ENCODE peak calls at places on chromosome 9, in nine cellular contexts. One of them, this sample, is unnamed.

GRCh38 chr9:100426532-100427365 is at the start of gene MSANTD3:
- DNase-seq in GM06990: peak
- DNase-seq in astrocyte of the spinal cord: peak
- DNase-seq in H7: peak
- DNase-seq in cardiac fibroblast: peak
- DNase-seq in uterus: peak
- DNase-seq in lower lobe of right lung: peak
- DNase-seq in epithelial cell of esophagus: peak
- DNase-seq in suprapubic skin: no peak
- DNase-seq in this sample: no peak

GRCh38 chr9:127878001-127878651 is 651 bp upstream of the AK1 start:
- DNase-seq in GM06990: no peak
- DNase-seq in astrocyte of the spinal cord: no peak
- DNase-seq in H7: peak
- DNase-seq in cardiac fibroblast: no peak
- DNase-seq in uterus: no peak
- DNase-seq in lower lobe of right lung: no peak
- DNase-seq in epithelial cell of esophagus: no peak
- DNase-seq in suprapubic skin: peak
- DNase-seq in this sample: no peak

GRCh38 chr9:37371565-37372464 is 50.7 kb upstream of the GRHPR start:
- DNase-seq in GM06990: peak
- DNase-seq in astrocyte of the spinal cord: peak
- DNase-seq in H7: no peak
- DNase-seq in cardiac fibroblast: peak
- DNase-seq in uterus: no peak
- DNase-seq in lower lobe of right lung: no peak
- DNase-seq in epithelial cell of esophagus: no peak
- DNase-seq in suprapubic skin: no peak
- DNase-seq in this sample: peak

GRCh38 chr9:23120630-23121029 is 674.0 kb downstream of the DMRTA1 start:
- DNase-seq in GM06990: no peak
- DNase-seq in astrocyte of the spinal cord: no peak
- DNase-seq in H7: no peak
- DNase-seq in cardiac fibroblast: no peak
- DNase-seq in uterus: no peak
- DNase-seq in lower lobe of right lung: no peak
- DNase-seq in epithelial cell of esophagus: no peak
- DNase-seq in suprapubic skin: no peak
- DNase-seq in this sample: no peak

GRCh38 chr9:4716163-4716562 is 24.8 kb downstream of the AK3 start:
- DNase-seq in GM06990: no peak
- DNase-seq in astrocyte of the spinal cord: no peak
- DNase-seq in H7: no peak
- DNase-seq in cardiac fibroblast: no peak
- DNase-seq in uterus: no peak
- DNase-seq in lower lobe of right lung: no peak
- DNase-seq in epithelial cell of esophagus: no peak
- DNase-seq in suprapubic skin: no peak
- DNase-seq in this sample: no peak

GRCh38 chr9:75170898-75171360 is 82.6 kb downstream of the OSTF1 start:
- DNase-seq in GM06990: no peak
- DNase-seq in astrocyte of the spinal cord: peak
- DNase-seq in H7: no peak
- DNase-seq in cardiac fibroblast: peak
- DNase-seq in uterus: no peak
- DNase-seq in lower lobe of right lung: no peak
- DNase-seq in epithelial cell of esophagus: peak
- DNase-seq in suprapubic skin: no peak
- DNase-seq in this sample: no peak

GRCh38 chr9:1698991-1699390 is 316.2 kb upstream of the SMARCA2 start:
- DNase-seq in GM06990: no peak
- DNase-seq in astrocyte of the spinal cord: no peak
- DNase-seq in H7: no peak
- DNase-seq in cardiac fibroblast: no peak
- DNase-seq in uterus: no peak
- DNase-seq in lower lobe of right lung: no peak
- DNase-seq in epithelial cell of esophagus: no peak
- DNase-seq in suprapubic skin: no peak
- DNase-seq in this sample: no peak

GRCh38 chr9:117120061-117120460 is 294.8 kb downstream of the ASTN2 start:
- DNase-seq in GM06990: no peak
- DNase-seq in astrocyte of the spinal cord: no peak
- DNase-seq in H7: no peak
- DNase-seq in cardiac fibroblast: no peak
- DNase-seq in uterus: no peak
- DNase-seq in lower lobe of right lung: no peak
- DNase-seq in epithelial cell of esophagus: peak
- DNase-seq in suprapubic skin: no peak
- DNase-seq in this sample: no peak

GRCh38 chr9:135840539-135840938 is 66.8 kb downstream of the CAMSAP1 start:
- DNase-seq in GM06990: no peak
- DNase-seq in astrocyte of the spinal cord: no peak
- DNase-seq in H7: no peak
- DNase-seq in cardiac fibroblast: no peak
- DNase-seq in uterus: no peak
- DNase-seq in lower lobe of right lung: no peak
- DNase-seq in epithelial cell of esophagus: no peak
- DNase-seq in suprapubic skin: no peak
- DNase-seq in this sample: no peak

GRCh38 chr9:79237861-79238260 is 333.9 kb upstream of the TLE4 start:
- DNase-seq in GM06990: no peak
- DNase-seq in astrocyte of the spinal cord: peak
- DNase-seq in H7: no peak
- DNase-seq in cardiac fibroblast: no peak
- DNase-seq in uterus: no peak
- DNase-seq in lower lobe of right lung: no peak
- DNase-seq in epithelial cell of esophagus: no peak
- DNase-seq in suprapubic skin: no peak
- DNase-seq in this sample: no peak

GRCh38 chr9:133981958-133982681 is 10.0 kb downstream of the VAV2 start:
- DNase-seq in GM06990: no peak
- DNase-seq in astrocyte of the spinal cord: no peak
- DNase-seq in H7: peak
- DNase-seq in cardiac fibroblast: no peak
- DNase-seq in uterus: no peak
- DNase-seq in lower lobe of right lung: peak
- DNase-seq in epithelial cell of esophagus: no peak
- DNase-seq in suprapubic skin: peak
- DNase-seq in this sample: no peak

GRCh38 chr9:129435272-129435671 is 185.6 kb downstream of the C9orf50 start:
- DNase-seq in GM06990: no peak
- DNase-seq in astrocyte of the spinal cord: no peak
- DNase-seq in H7: no peak
- DNase-seq in cardiac fibroblast: peak
- DNase-seq in uterus: no peak
- DNase-seq in lower lobe of right lung: no peak
- DNase-seq in epithelial cell of esophagus: no peak
- DNase-seq in suprapubic skin: no peak
- DNase-seq in this sample: no peak

GRCh38 chr9:129435996-129436676 is 184.8 kb downstream of the C9orf50 start:
- DNase-seq in GM06990: no peak
- DNase-seq in astrocyte of the spinal cord: no peak
- DNase-seq in H7: no peak
- DNase-seq in cardiac fibroblast: no peak
- DNase-seq in uterus: no peak
- DNase-seq in lower lobe of right lung: no peak
- DNase-seq in epithelial cell of esophagus: no peak
- DNase-seq in suprapubic skin: no peak
- DNase-seq in this sample: no peak

GRCh38 chr9:129436751-129437625 is 183.9 kb downstream of the C9orf50 start:
- DNase-seq in GM06990: no peak
- DNase-seq in astrocyte of the spinal cord: peak
- DNase-seq in H7: peak
- DNase-seq in cardiac fibroblast: peak
- DNase-seq in uterus: peak
- DNase-seq in lower lobe of right lung: peak
- DNase-seq in epithelial cell of esophagus: peak
- DNase-seq in suprapubic skin: no peak
- DNase-seq in this sample: no peak

GRCh38 chr9:129439242-129439641 is 181.7 kb downstream of the C9orf50 start:
- DNase-seq in GM06990: no peak
- DNase-seq in astrocyte of the spinal cord: no peak
- DNase-seq in H7: no peak
- DNase-seq in cardiac fibroblast: no peak
- DNase-seq in uterus: no peak
- DNase-seq in lower lobe of right lung: no peak
- DNase-seq in epithelial cell of esophagus: no peak
- DNase-seq in suprapubic skin: no peak
- DNase-seq in this sample: no peak

DNA sequence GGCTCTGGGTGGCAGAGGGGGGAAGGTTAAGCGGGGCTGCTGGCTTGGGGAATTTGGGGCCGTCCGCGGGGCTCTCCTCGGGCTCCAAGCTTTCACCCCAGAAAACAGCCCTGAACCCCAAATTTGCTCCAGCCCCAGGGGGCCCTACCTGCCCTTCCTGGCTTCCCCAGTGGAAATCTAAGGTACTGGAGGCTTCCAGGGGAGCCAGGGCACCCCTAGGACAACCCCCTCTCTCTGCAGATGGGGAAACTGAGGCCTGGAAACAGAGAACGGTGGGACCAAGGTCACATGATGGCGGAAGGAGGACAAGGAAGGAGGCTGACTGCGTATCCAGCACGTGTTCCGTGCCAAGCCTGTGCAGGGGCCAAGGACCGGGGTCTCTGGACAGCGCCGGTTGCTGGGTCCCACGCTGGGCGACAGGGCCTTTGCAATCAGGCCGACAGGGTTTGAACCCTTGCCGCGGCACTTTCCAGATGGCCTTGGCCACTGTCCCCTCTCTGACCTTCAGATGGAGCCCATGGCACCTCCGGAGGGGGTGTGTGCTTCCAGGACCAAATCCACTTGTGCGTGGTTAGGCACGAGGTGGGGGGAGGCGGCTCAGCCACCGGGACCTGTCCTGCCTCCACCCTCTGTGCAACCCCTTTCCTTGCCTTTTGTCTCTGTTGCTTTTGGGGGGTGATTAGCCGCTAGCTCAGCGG is 183.1 kb downstream of the C9orf50 start:
- DNase-seq in GM06990: no peak
- DNase-seq in astrocyte of the spinal cord: no peak
- DNase-seq in H7: peak
- DNase-seq in cardiac fibroblast: no peak
- DNase-seq in uterus: no peak
- DNase-seq in lower lobe of right lung: no peak
- DNase-seq in epithelial cell of esophagus: no peak
- DNase-seq in suprapubic skin: no peak
- DNase-seq in this sample: no peak
- H3K4me3 ChIP-seq in GM06990: no peak
- H3K4me3 ChIP-seq in astrocyte of the spinal cord: peak
- H3K4me3 ChIP-seq in H7: peak
- H3K4me3 ChIP-seq in cardiac fibroblast: peak
- H3K4me3 ChIP-seq in uterus: peak
- H3K4me3 ChIP-seq in lower lobe of right lung: peak
- H3K4me3 ChIP-seq in epithelial cell of esophagus: peak
- H3K4me3 ChIP-seq in suprapubic skin: peak
- H3K4me3 ChIP-seq in this sample: no peak

DNA sequence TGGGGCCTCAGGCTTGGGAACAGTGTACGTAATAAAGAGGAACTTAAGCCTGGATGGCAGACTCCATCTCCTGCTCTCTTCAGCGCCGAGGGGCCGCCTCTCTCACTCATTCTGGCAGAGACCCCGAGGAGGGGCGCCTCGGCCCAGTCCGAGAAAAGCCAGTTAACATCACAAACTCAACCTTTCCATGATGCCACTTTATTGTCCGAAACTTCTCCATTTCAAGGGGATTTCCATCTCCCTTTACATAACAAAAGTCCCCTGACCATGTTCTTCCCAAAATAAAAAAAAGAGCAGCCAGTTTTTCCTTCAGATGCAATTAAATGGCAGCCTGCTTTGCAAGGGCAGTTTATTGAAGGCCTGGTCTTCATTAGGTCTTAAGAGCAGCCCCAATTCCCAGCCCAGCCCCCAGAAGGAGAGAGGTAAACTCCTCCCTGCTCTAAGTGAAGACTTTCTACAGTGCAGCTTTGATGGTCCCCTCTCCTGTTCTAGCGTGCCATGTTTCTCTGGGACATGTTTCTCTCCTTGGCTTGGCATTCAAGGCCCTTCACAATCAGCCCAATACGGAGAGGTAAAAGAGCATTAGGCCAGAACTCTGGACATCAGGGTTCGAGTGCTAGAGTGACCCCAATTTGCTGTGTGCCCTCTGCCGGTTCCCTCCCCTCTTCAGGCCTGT is 19.5 kb upstream of the RAB14 start:
- DNase-seq in GM06990: no peak
- DNase-seq in astrocyte of the spinal cord: no peak
- DNase-seq in H7: peak
- DNase-seq in cardiac fibroblast: no peak
- DNase-seq in uterus: no peak
- DNase-seq in lower lobe of right lung: no peak
- DNase-seq in epithelial cell of esophagus: no peak
- DNase-seq in suprapubic skin: no peak
- DNase-seq in this sample: no peak
- H3K4me3 ChIP-seq in GM06990: no peak
- H3K4me3 ChIP-seq in astrocyte of the spinal cord: no peak
- H3K4me3 ChIP-seq in H7: no peak
- H3K4me3 ChIP-seq in cardiac fibroblast: no peak
- H3K4me3 ChIP-seq in uterus: no peak
- H3K4me3 ChIP-seq in lower lobe of right lung: no peak
- H3K4me3 ChIP-seq in epithelial cell of esophagus: no peak
- H3K4me3 ChIP-seq in suprapubic skin: no peak
- H3K4me3 ChIP-seq in this sample: no peak

DNA sequence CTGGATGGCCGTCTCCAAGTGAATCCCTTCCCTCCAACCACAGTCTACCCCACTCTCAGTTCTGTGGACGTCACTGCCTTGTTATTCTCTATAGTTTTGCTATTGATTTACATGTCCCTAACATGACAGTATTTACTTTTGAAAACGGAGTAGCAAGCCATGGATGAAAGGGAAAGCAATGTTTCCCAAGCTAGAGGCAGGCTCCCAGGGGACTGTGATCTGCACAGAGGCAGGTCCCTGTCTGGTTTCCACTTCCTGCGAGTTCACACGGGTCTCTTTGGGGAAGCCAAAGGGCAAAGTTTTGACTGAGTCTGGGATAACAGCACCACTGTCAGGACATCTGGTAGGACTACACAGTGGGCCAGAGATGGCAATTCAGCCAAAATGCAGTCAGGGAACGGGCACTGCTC is 12.7 kb downstream of the C9orf153 start:
- DNase-seq in GM06990: peak
- DNase-seq in astrocyte of the spinal cord: peak
- DNase-seq in H7: peak
- DNase-seq in cardiac fibroblast: peak
- DNase-seq in uterus: peak
- DNase-seq in lower lobe of right lung: no peak
- DNase-seq in epithelial cell of esophagus: no peak
- DNase-seq in suprapubic skin: no peak
- DNase-seq in this sample: peak
- H3K4me3 ChIP-seq in GM06990: no peak
- H3K4me3 ChIP-seq in astrocyte of the spinal cord: no peak
- H3K4me3 ChIP-seq in H7: no peak
- H3K4me3 ChIP-seq in cardiac fibroblast: peak
- H3K4me3 ChIP-seq in uterus: no peak
- H3K4me3 ChIP-seq in lower lobe of right lung: no peak
- H3K4me3 ChIP-seq in epithelial cell of esophagus: no peak
- H3K4me3 ChIP-seq in suprapubic skin: no peak
- H3K4me3 ChIP-seq in this sample: no peak

GRCh38 chr9:80619356-80619755 is 1047.6 kb downstream of the TLE4 start:
- DNase-seq in GM06990: no peak
- DNase-seq in astrocyte of the spinal cord: no peak
- DNase-seq in H7: no peak
- DNase-seq in cardiac fibroblast: no peak
- DNase-seq in uterus: no peak
- DNase-seq in lower lobe of right lung: no peak
- DNase-seq in epithelial cell of esophagus: no peak
- DNase-seq in suprapubic skin: no peak
- DNase-seq in this sample: no peak

GRCh38 chr9:80622508-80622907 is 1050.7 kb downstream of the TLE4 start:
- DNase-seq in GM06990: no peak
- DNase-seq in astrocyte of the spinal cord: no peak
- DNase-seq in H7: no peak
- DNase-seq in cardiac fibroblast: no peak
- DNase-seq in uterus: no peak
- DNase-seq in lower lobe of right lung: no peak
- DNase-seq in epithelial cell of esophagus: no peak
- DNase-seq in suprapubic skin: no peak
- DNase-seq in this sample: no peak
- H3K4me3 ChIP-seq in GM06990: no peak
- H3K4me3 ChIP-seq in astrocyte of the spinal cord: no peak
- H3K4me3 ChIP-seq in H7: no peak
- H3K4me3 ChIP-seq in cardiac fibroblast: no peak
- H3K4me3 ChIP-seq in uterus: no peak
- H3K4me3 ChIP-seq in lower lobe of right lung: no peak
- H3K4me3 ChIP-seq in epithelial cell of esophagus: no peak
- H3K4me3 ChIP-seq in suprapubic skin: no peak
- H3K4me3 ChIP-seq in this sample: no peak